ENCODE peak calls at places on chromosomes 6 and 20, in ten cellular contexts. One of them, this sample, is unnamed.

GRCh38 chr6:53484409-53485280 is 60.3 kb downstream of the GCLC start:
- DNase-seq in activated naive CD8-positive, alpha-beta T cell treated with anti-CD3 and anti-CD28 coated beads, Interleukin-2, amount 50 U/mL, for 24 hours: peak
- DNase-seq in central memory CD4-positive, alpha-beta T cell: peak
- DNase-seq in activated CD4-positive, alpha-beta T cell treated with anti-CD3 and anti-CD28 coated beads, Interleukin-2, amount 50 U/mL, for 48 hours: peak
- DNase-seq in OCI-LY7: peak
- DNase-seq in glomerular endothelial cell: peak
- DNase-seq in ovary: peak
- DNase-seq in Panc1: peak
- DNase-seq in LoVo: peak
- DNase-seq in stimulated activated CD4-positive, alpha-beta T cell treated with anti-CD3 and anti-CD28 coated beads, Interleukin-2, amount 100 ng/mL, for 24 hours: peak
- DNase-seq in this sample: peak

GRCh38 chr6:160051390-160051789 is 70.2 kb upstream of the SLC22A1 start:
- DNase-seq in OCI-LY7: no peak
- DNase-seq in activated naive CD8-positive, alpha-beta T cell treated with anti-CD3 and anti-CD28 coated beads, Interleukin-2, amount 50 U/mL, for 24 hours: no peak
- DNase-seq in LoVo: no peak
- DNase-seq in activated CD4-positive, alpha-beta T cell treated with anti-CD3 and anti-CD28 coated beads, Interleukin-2, amount 50 U/mL, for 48 hours: no peak
- DNase-seq in central memory CD4-positive, alpha-beta T cell: no peak
- DNase-seq in ovary: no peak
- DNase-seq in glomerular endothelial cell: no peak
- DNase-seq in stimulated activated CD4-positive, alpha-beta T cell treated with anti-CD3 and anti-CD28 coated beads, Interleukin-2, amount 100 ng/mL, for 24 hours: no peak
- DNase-seq in Panc1: no peak
- DNase-seq in this sample: no peak

GRCh38 chr6:154382707-154383106 is 26.1 kb upstream of the IPCEF1 start:
- DNase-seq in glomerular endothelial cell: no peak
- DNase-seq in ovary: no peak
- DNase-seq in Panc1: no peak
- DNase-seq in LoVo: no peak
- DNase-seq in OCI-LY7: no peak
- DNase-seq in activated naive CD8-positive, alpha-beta T cell treated with anti-CD3 and anti-CD28 coated beads, Interleukin-2, amount 50 U/mL, for 24 hours: no peak
- DNase-seq in activated CD4-positive, alpha-beta T cell treated with anti-CD3 and anti-CD28 coated beads, Interleukin-2, amount 50 U/mL, for 48 hours: no peak
- DNase-seq in stimulated activated CD4-positive, alpha-beta T cell treated with anti-CD3 and anti-CD28 coated beads, Interleukin-2, amount 100 ng/mL, for 24 hours: no peak
- DNase-seq in central memory CD4-positive, alpha-beta T cell: no peak
- DNase-seq in this sample: no peak

GRCh38 chr6:157579467-157580031 is 198.6 kb downstream of the ZDHHC14 start:
- DNase-seq in central memory CD4-positive, alpha-beta T cell: no peak
- DNase-seq in OCI-LY7: no peak
- DNase-seq in activated CD4-positive, alpha-beta T cell treated with anti-CD3 and anti-CD28 coated beads, Interleukin-2, amount 50 U/mL, for 48 hours: no peak
- DNase-seq in Panc1: peak
- DNase-seq in glomerular endothelial cell: peak
- DNase-seq in ovary: no peak
- DNase-seq in stimulated activated CD4-positive, alpha-beta T cell treated with anti-CD3 and anti-CD28 coated beads, Interleukin-2, amount 100 ng/mL, for 24 hours: no peak
- DNase-seq in LoVo: peak
- DNase-seq in activated naive CD8-positive, alpha-beta T cell treated with anti-CD3 and anti-CD28 coated beads, Interleukin-2, amount 50 U/mL, for 24 hours: no peak
- DNase-seq in this sample: no peak

GRCh38 chr6:52544325-52545022 is 32.4 kb downstream of the TRAM2 start:
- DNase-seq in ovary: no peak
- DNase-seq in glomerular endothelial cell: no peak
- DNase-seq in Panc1: peak
- DNase-seq in central memory CD4-positive, alpha-beta T cell: no peak
- DNase-seq in stimulated activated CD4-positive, alpha-beta T cell treated with anti-CD3 and anti-CD28 coated beads, Interleukin-2, amount 100 ng/mL, for 24 hours: no peak
- DNase-seq in LoVo: no peak
- DNase-seq in OCI-LY7: no peak
- DNase-seq in activated naive CD8-positive, alpha-beta T cell treated with anti-CD3 and anti-CD28 coated beads, Interleukin-2, amount 50 U/mL, for 24 hours: no peak
- DNase-seq in activated CD4-positive, alpha-beta T cell treated with anti-CD3 and anti-CD28 coated beads, Interleukin-2, amount 50 U/mL, for 48 hours: no peak
- DNase-seq in this sample: no peak

GRCh38 chr6:158786645-158787304 is 32.4 kb downstream of the EZR start:
- DNase-seq in LoVo: no peak
- DNase-seq in glomerular endothelial cell: no peak
- DNase-seq in activated naive CD8-positive, alpha-beta T cell treated with anti-CD3 and anti-CD28 coated beads, Interleukin-2, amount 50 U/mL, for 24 hours: no peak
- DNase-seq in central memory CD4-positive, alpha-beta T cell: no peak
- DNase-seq in OCI-LY7: no peak
- DNase-seq in stimulated activated CD4-positive, alpha-beta T cell treated with anti-CD3 and anti-CD28 coated beads, Interleukin-2, amount 100 ng/mL, for 24 hours: no peak
- DNase-seq in ovary: no peak
- DNase-seq in activated CD4-positive, alpha-beta T cell treated with anti-CD3 and anti-CD28 coated beads, Interleukin-2, amount 50 U/mL, for 48 hours: no peak
- DNase-seq in Panc1: no peak
- DNase-seq in this sample: no peak

GRCh38 chr6:69090132-69090531 is 455.1 kb downstream of the ADGRB3 start:
- DNase-seq in activated naive CD8-positive, alpha-beta T cell treated with anti-CD3 and anti-CD28 coated beads, Interleukin-2, amount 50 U/mL, for 24 hours: no peak
- DNase-seq in activated CD4-positive, alpha-beta T cell treated with anti-CD3 and anti-CD28 coated beads, Interleukin-2, amount 50 U/mL, for 48 hours: no peak
- DNase-seq in stimulated activated CD4-positive, alpha-beta T cell treated with anti-CD3 and anti-CD28 coated beads, Interleukin-2, amount 100 ng/mL, for 24 hours: no peak
- DNase-seq in ovary: no peak
- DNase-seq in OCI-LY7: no peak
- DNase-seq in glomerular endothelial cell: no peak
- DNase-seq in Panc1: no peak
- DNase-seq in LoVo: no peak
- DNase-seq in central memory CD4-positive, alpha-beta T cell: no peak
- DNase-seq in this sample: no peak

GRCh38 chr6:27495386-27496135 is 22.7 kb upstream of the ZNF184 start:
- DNase-seq in central memory CD4-positive, alpha-beta T cell: no peak
- DNase-seq in activated CD4-positive, alpha-beta T cell treated with anti-CD3 and anti-CD28 coated beads, Interleukin-2, amount 50 U/mL, for 48 hours: peak
- DNase-seq in ovary: peak
- DNase-seq in glomerular endothelial cell: no peak
- DNase-seq in LoVo: peak
- DNase-seq in stimulated activated CD4-positive, alpha-beta T cell treated with anti-CD3 and anti-CD28 coated beads, Interleukin-2, amount 100 ng/mL, for 24 hours: peak
- DNase-seq in OCI-LY7: no peak
- DNase-seq in Panc1: peak
- DNase-seq in activated naive CD8-positive, alpha-beta T cell treated with anti-CD3 and anti-CD28 coated beads, Interleukin-2, amount 50 U/mL, for 24 hours: peak
- DNase-seq in this sample: no peak

GRCh38 chr20:44594730-44595129 is 12.4 kb downstream of the PKIG start:
- DNase-seq in activated CD4-positive, alpha-beta T cell treated with anti-CD3 and anti-CD28 coated beads, Interleukin-2, amount 50 U/mL, for 48 hours: no peak
- DNase-seq in OCI-LY7: no peak
- DNase-seq in stimulated activated CD4-positive, alpha-beta T cell treated with anti-CD3 and anti-CD28 coated beads, Interleukin-2, amount 100 ng/mL, for 24 hours: no peak
- DNase-seq in central memory CD4-positive, alpha-beta T cell: no peak
- DNase-seq in ovary: no peak
- DNase-seq in LoVo: no peak
- DNase-seq in Panc1: no peak
- DNase-seq in glomerular endothelial cell: no peak
- DNase-seq in activated naive CD8-positive, alpha-beta T cell treated with anti-CD3 and anti-CD28 coated beads, Interleukin-2, amount 50 U/mL, for 24 hours: peak
- DNase-seq in this sample: no peak

GRCh38 chr6:25418463-25419052 is 139.4 kb downstream of the CARMIL1 start:
- DNase-seq in Panc1: no peak
- DNase-seq in LoVo: no peak
- DNase-seq in central memory CD4-positive, alpha-beta T cell: no peak
- DNase-seq in ovary: no peak
- DNase-seq in activated naive CD8-positive, alpha-beta T cell treated with anti-CD3 and anti-CD28 coated beads, Interleukin-2, amount 50 U/mL, for 24 hours: no peak
- DNase-seq in activated CD4-positive, alpha-beta T cell treated with anti-CD3 and anti-CD28 coated beads, Interleukin-2, amount 50 U/mL, for 48 hours: no peak
- DNase-seq in OCI-LY7: no peak
- DNase-seq in glomerular endothelial cell: no peak
- DNase-seq in stimulated activated CD4-positive, alpha-beta T cell treated with anti-CD3 and anti-CD28 coated beads, Interleukin-2, amount 100 ng/mL, for 24 hours: no peak
- DNase-seq in this sample: no peak

GRCh38 chr20:63086421-63087235 is 79.9 kb upstream of the BHLHE23 start:
- DNase-seq in central memory CD4-positive, alpha-beta T cell: no peak
- DNase-seq in LoVo: no peak
- DNase-seq in glomerular endothelial cell: no peak
- DNase-seq in OCI-LY7: no peak
- DNase-seq in stimulated activated CD4-positive, alpha-beta T cell treated with anti-CD3 and anti-CD28 coated beads, Interleukin-2, amount 100 ng/mL, for 24 hours: no peak
- DNase-seq in activated CD4-positive, alpha-beta T cell treated with anti-CD3 and anti-CD28 coated beads, Interleukin-2, amount 50 U/mL, for 48 hours: no peak
- DNase-seq in Panc1: no peak
- DNase-seq in activated naive CD8-positive, alpha-beta T cell treated with anti-CD3 and anti-CD28 coated beads, Interleukin-2, amount 50 U/mL, for 24 hours: no peak
- DNase-seq in ovary: no peak
- DNase-seq in this sample: no peak

GRCh38 chr6:28105286-28105685 is 19.1 kb upstream of the ZSCAN16 start:
- DNase-seq in glomerular endothelial cell: no peak
- DNase-seq in activated naive CD8-positive, alpha-beta T cell treated with anti-CD3 and anti-CD28 coated beads, Interleukin-2, amount 50 U/mL, for 24 hours: no peak
- DNase-seq in Panc1: no peak
- DNase-seq in ovary: no peak
- DNase-seq in stimulated activated CD4-positive, alpha-beta T cell treated with anti-CD3 and anti-CD28 coated beads, Interleukin-2, amount 100 ng/mL, for 24 hours: no peak
- DNase-seq in OCI-LY7: peak
- DNase-seq in activated CD4-positive, alpha-beta T cell treated with anti-CD3 and anti-CD28 coated beads, Interleukin-2, amount 50 U/mL, for 48 hours: no peak
- DNase-seq in central memory CD4-positive, alpha-beta T cell: no peak
- DNase-seq in LoVo: peak
- DNase-seq in this sample: no peak

GRCh38 chr6:39669943-39670342 is 55.3 kb downstream of the KIF6 start:
- DNase-seq in activated naive CD8-positive, alpha-beta T cell treated with anti-CD3 and anti-CD28 coated beads, Interleukin-2, amount 50 U/mL, for 24 hours: no peak
- DNase-seq in central memory CD4-positive, alpha-beta T cell: no peak
- DNase-seq in glomerular endothelial cell: no peak
- DNase-seq in activated CD4-positive, alpha-beta T cell treated with anti-CD3 and anti-CD28 coated beads, Interleukin-2, amount 50 U/mL, for 48 hours: no peak
- DNase-seq in OCI-LY7: no peak
- DNase-seq in ovary: no peak
- DNase-seq in Panc1: no peak
- DNase-seq in LoVo: no peak
- DNase-seq in stimulated activated CD4-positive, alpha-beta T cell treated with anti-CD3 and anti-CD28 coated beads, Interleukin-2, amount 100 ng/mL, for 24 hours: no peak
- DNase-seq in this sample: no peak

GRCh38 chr20:10666221-10667076 is 7.3 kb downstream of the JAG1 start:
- DNase-seq in LoVo: no peak
- DNase-seq in activated CD4-positive, alpha-beta T cell treated with anti-CD3 and anti-CD28 coated beads, Interleukin-2, amount 50 U/mL, for 48 hours: no peak
- DNase-seq in glomerular endothelial cell: no peak
- DNase-seq in OCI-LY7: no peak
- DNase-seq in activated naive CD8-positive, alpha-beta T cell treated with anti-CD3 and anti-CD28 coated beads, Interleukin-2, amount 50 U/mL, for 24 hours: no peak
- DNase-seq in stimulated activated CD4-positive, alpha-beta T cell treated with anti-CD3 and anti-CD28 coated beads, Interleukin-2, amount 100 ng/mL, for 24 hours: no peak
- DNase-seq in central memory CD4-positive, alpha-beta T cell: no peak
- DNase-seq in ovary: no peak
- DNase-seq in Panc1: no peak
- DNase-seq in this sample: no peak

GRCh38 chr6:4780360-4780812 is 4.2 kb downstream of the CDYL start:
- DNase-seq in activated naive CD8-positive, alpha-beta T cell treated with anti-CD3 and anti-CD28 coated beads, Interleukin-2, amount 50 U/mL, for 24 hours: no peak
- DNase-seq in Panc1: no peak
- DNase-seq in central memory CD4-positive, alpha-beta T cell: no peak
- DNase-seq in activated CD4-positive, alpha-beta T cell treated with anti-CD3 and anti-CD28 coated beads, Interleukin-2, amount 50 U/mL, for 48 hours: no peak
- DNase-seq in ovary: no peak
- DNase-seq in glomerular endothelial cell: no peak
- DNase-seq in OCI-LY7: no peak
- DNase-seq in stimulated activated CD4-positive, alpha-beta T cell treated with anti-CD3 and anti-CD28 coated beads, Interleukin-2, amount 100 ng/mL, for 24 hours: no peak
- DNase-seq in LoVo: peak
- DNase-seq in this sample: no peak

GRCh38 chr6:152170702-152171667 is 363.5 kb downstream of the ESR1 start:
- DNase-seq in central memory CD4-positive, alpha-beta T cell: peak
- DNase-seq in glomerular endothelial cell: no peak
- DNase-seq in Panc1: no peak
- DNase-seq in stimulated activated CD4-positive, alpha-beta T cell treated with anti-CD3 and anti-CD28 coated beads, Interleukin-2, amount 100 ng/mL, for 24 hours: peak
- DNase-seq in OCI-LY7: no peak
- DNase-seq in ovary: no peak
- DNase-seq in activated naive CD8-positive, alpha-beta T cell treated with anti-CD3 and anti-CD28 coated beads, Interleukin-2, amount 50 U/mL, for 24 hours: no peak
- DNase-seq in LoVo: no peak
- DNase-seq in activated CD4-positive, alpha-beta T cell treated with anti-CD3 and anti-CD28 coated beads, Interleukin-2, amount 50 U/mL, for 48 hours: peak
- DNase-seq in this sample: peak

GRCh38 chr6:24932832-24933231 is 2.9 kb downstream of the RIPOR2 start:
- DNase-seq in activated naive CD8-positive, alpha-beta T cell treated with anti-CD3 and anti-CD28 coated beads, Interleukin-2, amount 50 U/mL, for 24 hours: no peak
- DNase-seq in Panc1: no peak
- DNase-seq in central memory CD4-positive, alpha-beta T cell: no peak
- DNase-seq in ovary: no peak
- DNase-seq in activated CD4-positive, alpha-beta T cell treated with anti-CD3 and anti-CD28 coated beads, Interleukin-2, amount 50 U/mL, for 48 hours: no peak
- DNase-seq in LoVo: no peak
- DNase-seq in glomerular endothelial cell: no peak
- DNase-seq in OCI-LY7: peak
- DNase-seq in stimulated activated CD4-positive, alpha-beta T cell treated with anti-CD3 and anti-CD28 coated beads, Interleukin-2, amount 100 ng/mL, for 24 hours: no peak
- DNase-seq in this sample: no peak

GRCh38 chr20:2942439-2942838 is 69.2 kb downstream of the PTPRA start:
- DNase-seq in central memory CD4-positive, alpha-beta T cell: no peak
- DNase-seq in glomerular endothelial cell: no peak
- DNase-seq in OCI-LY7: no peak
- DNase-seq in activated CD4-positive, alpha-beta T cell treated with anti-CD3 and anti-CD28 coated beads, Interleukin-2, amount 50 U/mL, for 48 hours: no peak
- DNase-seq in LoVo: no peak
- DNase-seq in Panc1: no peak
- DNase-seq in stimulated activated CD4-positive, alpha-beta T cell treated with anti-CD3 and anti-CD28 coated beads, Interleukin-2, amount 100 ng/mL, for 24 hours: no peak
- DNase-seq in activated naive CD8-positive, alpha-beta T cell treated with anti-CD3 and anti-CD28 coated beads, Interleukin-2, amount 50 U/mL, for 24 hours: no peak
- DNase-seq in ovary: no peak
- DNase-seq in this sample: no peak

GRCh38 chr6:151900256-151900655 is 92.8 kb downstream of the ESR1 start:
- DNase-seq in stimulated activated CD4-positive, alpha-beta T cell treated with anti-CD3 and anti-CD28 coated beads, Interleukin-2, amount 100 ng/mL, for 24 hours: no peak
- DNase-seq in activated naive CD8-positive, alpha-beta T cell treated with anti-CD3 and anti-CD28 coated beads, Interleukin-2, amount 50 U/mL, for 24 hours: no peak
- DNase-seq in ovary: no peak
- DNase-seq in Panc1: no peak
- DNase-seq in LoVo: no peak
- DNase-seq in activated CD4-positive, alpha-beta T cell treated with anti-CD3 and anti-CD28 coated beads, Interleukin-2, amount 50 U/mL, for 48 hours: no peak
- DNase-seq in OCI-LY7: no peak
- DNase-seq in central memory CD4-positive, alpha-beta T cell: no peak
- DNase-seq in glomerular endothelial cell: no peak
- DNase-seq in this sample: no peak

GRCh38 chr20:64214952-64215351 is 40.6 kb upstream of the PCMTD2 start:
- DNase-seq in activated naive CD8-positive, alpha-beta T cell treated with anti-CD3 and anti-CD28 coated beads, Interleukin-2, amount 50 U/mL, for 24 hours: no peak
- DNase-seq in LoVo: no peak
- DNase-seq in central memory CD4-positive, alpha-beta T cell: no peak
- DNase-seq in stimulated activated CD4-positive, alpha-beta T cell treated with anti-CD3 and anti-CD28 coated beads, Interleukin-2, amount 100 ng/mL, for 24 hours: no peak
- DNase-seq in OCI-LY7: no peak
- DNase-seq in activated CD4-positive, alpha-beta T cell treated with anti-CD3 and anti-CD28 coated beads, Interleukin-2, amount 50 U/mL, for 48 hours: no peak
- DNase-seq in Panc1: no peak
- DNase-seq in glomerular endothelial cell: no peak
- DNase-seq in ovary: no peak
- DNase-seq in this sample: no peak

GRCh38 chr6:41673704-41674000 is 35.4 kb downstream of the MDFI start:
- DNase-seq in stimulated activated CD4-positive, alpha-beta T cell treated with anti-CD3 and anti-CD28 coated beads, Interleukin-2, amount 100 ng/mL, for 24 hours: no peak
- DNase-seq in activated naive CD8-positive, alpha-beta T cell treated with anti-CD3 and anti-CD28 coated beads, Interleukin-2, amount 50 U/mL, for 24 hours: no peak
- DNase-seq in Panc1: no peak
- DNase-seq in central memory CD4-positive, alpha-beta T cell: no peak
- DNase-seq in OCI-LY7: no peak
- DNase-seq in LoVo: no peak
- DNase-seq in glomerular endothelial cell: no peak
- DNase-seq in ovary: no peak
- DNase-seq in activated CD4-positive, alpha-beta T cell treated with anti-CD3 and anti-CD28 coated beads, Interleukin-2, amount 50 U/mL, for 48 hours: no peak
- DNase-seq in this sample: no peak

GRCh38 chr6:108961985-108962384 is 113.8 kb downstream of the ARMC2 start:
- DNase-seq in Panc1: no peak
- DNase-seq in ovary: no peak
- DNase-seq in central memory CD4-positive, alpha-beta T cell: no peak
- DNase-seq in LoVo: no peak
- DNase-seq in activated CD4-positive, alpha-beta T cell treated with anti-CD3 and anti-CD28 coated beads, Interleukin-2, amount 50 U/mL, for 48 hours: no peak
- DNase-seq in activated naive CD8-positive, alpha-beta T cell treated with anti-CD3 and anti-CD28 coated beads, Interleukin-2, amount 50 U/mL, for 24 hours: no peak
- DNase-seq in stimulated activated CD4-positive, alpha-beta T cell treated with anti-CD3 and anti-CD28 coated beads, Interleukin-2, amount 100 ng/mL, for 24 hours: no peak
- DNase-seq in glomerular endothelial cell: no peak
- DNase-seq in OCI-LY7: no peak
- DNase-seq in this sample: no peak

GRCh38 chr20:59765599-59766177 is 161.3 kb downstream of the PHACTR3 start:
- DNase-seq in central memory CD4-positive, alpha-beta T cell: no peak
- DNase-seq in activated naive CD8-positive, alpha-beta T cell treated with anti-CD3 and anti-CD28 coated beads, Interleukin-2, amount 50 U/mL, for 24 hours: peak
- DNase-seq in activated CD4-positive, alpha-beta T cell treated with anti-CD3 and anti-CD28 coated beads, Interleukin-2, amount 50 U/mL, for 48 hours: peak
- DNase-seq in LoVo: peak
- DNase-seq in Panc1: no peak
- DNase-seq in glomerular endothelial cell: no peak
- DNase-seq in stimulated activated CD4-positive, alpha-beta T cell treated with anti-CD3 and anti-CD28 coated beads, Interleukin-2, amount 100 ng/mL, for 24 hours: peak
- DNase-seq in ovary: no peak
- DNase-seq in OCI-LY7: peak
- DNase-seq in this sample: no peak

GRCh38 chr20:52945862-52946522 is 26.2 kb upstream of the TSHZ2 start:
- DNase-seq in activated CD4-positive, alpha-beta T cell treated with anti-CD3 and anti-CD28 coated beads, Interleukin-2, amount 50 U/mL, for 48 hours: no peak
- DNase-seq in ovary: no peak
- DNase-seq in LoVo: peak
- DNase-seq in stimulated activated CD4-positive, alpha-beta T cell treated with anti-CD3 and anti-CD28 coated beads, Interleukin-2, amount 100 ng/mL, for 24 hours: no peak
- DNase-seq in glomerular endothelial cell: no peak
- DNase-seq in Panc1: no peak
- DNase-seq in central memory CD4-positive, alpha-beta T cell: no peak
- DNase-seq in activated naive CD8-positive, alpha-beta T cell treated with anti-CD3 and anti-CD28 coated beads, Interleukin-2, amount 50 U/mL, for 24 hours: no peak
- DNase-seq in OCI-LY7: no peak
- DNase-seq in this sample: no peak

GRCh38 chr6:47094351-47094925 is 52.3 kb upstream of the ADGRF1 start:
- DNase-seq in central memory CD4-positive, alpha-beta T cell: no peak
- DNase-seq in LoVo: peak
- DNase-seq in glomerular endothelial cell: no peak
- DNase-seq in stimulated activated CD4-positive, alpha-beta T cell treated with anti-CD3 and anti-CD28 coated beads, Interleukin-2, amount 100 ng/mL, for 24 hours: no peak
- DNase-seq in Panc1: no peak
- DNase-seq in OCI-LY7: peak
- DNase-seq in activated CD4-positive, alpha-beta T cell treated with anti-CD3 and anti-CD28 coated beads, Interleukin-2, amount 50 U/mL, for 48 hours: no peak
- DNase-seq in activated naive CD8-positive, alpha-beta T cell treated with anti-CD3 and anti-CD28 coated beads, Interleukin-2, amount 50 U/mL, for 24 hours: no peak
- DNase-seq in ovary: no peak
- DNase-seq in this sample: no peak

GRCh38 chr6:145544031-145544430 is 191.3 kb downstream of the EPM2A start:
- DNase-seq in Panc1: no peak
- DNase-seq in activated CD4-positive, alpha-beta T cell treated with anti-CD3 and anti-CD28 coated beads, Interleukin-2, amount 50 U/mL, for 48 hours: no peak
- DNase-seq in activated naive CD8-positive, alpha-beta T cell treated with anti-CD3 and anti-CD28 coated beads, Interleukin-2, amount 50 U/mL, for 24 hours: no peak
- DNase-seq in stimulated activated CD4-positive, alpha-beta T cell treated with anti-CD3 and anti-CD28 coated beads, Interleukin-2, amount 100 ng/mL, for 24 hours: no peak
- DNase-seq in glomerular endothelial cell: no peak
- DNase-seq in central memory CD4-positive, alpha-beta T cell: no peak
- DNase-seq in ovary: no peak
- DNase-seq in OCI-LY7: no peak
- DNase-seq in LoVo: no peak
- DNase-seq in this sample: no peak

GRCh38 chr6:160519603-160520042 is 144.5 kb downstream of the LPA start:
- DNase-seq in Panc1: no peak
- DNase-seq in ovary: no peak
- DNase-seq in activated naive CD8-positive, alpha-beta T cell treated with anti-CD3 and anti-CD28 coated beads, Interleukin-2, amount 50 U/mL, for 24 hours: no peak
- DNase-seq in LoVo: peak
- DNase-seq in central memory CD4-positive, alpha-beta T cell: no peak
- DNase-seq in OCI-LY7: no peak
- DNase-seq in stimulated activated CD4-positive, alpha-beta T cell treated with anti-CD3 and anti-CD28 coated beads, Interleukin-2, amount 100 ng/mL, for 24 hours: no peak
- DNase-seq in glomerular endothelial cell: no peak
- DNase-seq in activated CD4-positive, alpha-beta T cell treated with anti-CD3 and anti-CD28 coated beads, Interleukin-2, amount 50 U/mL, for 48 hours: no peak
- DNase-seq in this sample: no peak

GRCh38 chr6:82022614-82023102 is 224.9 kb downstream of the IBTK start:
- DNase-seq in LoVo: peak
- DNase-seq in stimulated activated CD4-positive, alpha-beta T cell treated with anti-CD3 and anti-CD28 coated beads, Interleukin-2, amount 100 ng/mL, for 24 hours: no peak
- DNase-seq in Panc1: no peak
- DNase-seq in glomerular endothelial cell: peak
- DNase-seq in OCI-LY7: no peak
- DNase-seq in activated CD4-positive, alpha-beta T cell treated with anti-CD3 and anti-CD28 coated beads, Interleukin-2, amount 50 U/mL, for 48 hours: no peak
- DNase-seq in ovary: no peak
- DNase-seq in activated naive CD8-positive, alpha-beta T cell treated with anti-CD3 and anti-CD28 coated beads, Interleukin-2, amount 50 U/mL, for 24 hours: no peak
- DNase-seq in central memory CD4-positive, alpha-beta T cell: no peak
- DNase-seq in this sample: no peak